ENCODE peak calls at places on chromosome 22, in eight cellular contexts. E, J, C, T, D, Y, F and A are unnamed samples.

GRCh38 chr22:44224166-44224565 is 43.4 kb downstream of the PARVG start:
- DNase-seq in E (no peak), J (no peak), C (no peak), T (no peak), D (no peak), Y (no peak), F (no peak), A (no peak)

GRCh38 chr22:46862418-46863324 is 100.2 kb downstream of the TBC1D22A start:
- DNase-seq in E (no peak), J (no peak), C (no peak), T (no peak), D (no peak), Y (no peak), F (no peak), A (no peak)

GRCh38 chr22:29994941-29995340 is 85.3 kb upstream of the HORMAD2 start:
- DNase-seq in E (no peak), J (no peak), C (no peak), T (peak; percentile 25), D (peak; percentile 33), Y (no peak), F (no peak), A (no peak)

GRCh38 chr22:47102081-47102480 is 339.6 kb downstream of the TBC1D22A start:
- DNase-seq in E (no peak), J (no peak), C (no peak), T (no peak), D (no peak), Y (no peak), F (no peak), A (no peak)

GRCh38 chr22:25402501-25403283 is 161.8 kb upstream of the GRK3 start:
- DNase-seq in E (no peak), J (peak; percentile 45), C (no peak), T (peak; percentile 44), D (peak; percentile 59), Y (peak; percentile 10), F (no peak), A (no peak)

GRCh38 chr22:16955678-16956210 is 52.3 kb downstream of the GAB4 start:
- DNase-seq in E (no peak), J (no peak), C (no peak), T (no peak), D (no peak), Y (no peak), F (no peak), A (peak; percentile 42)

GRCh38 chr22:37163618-37164534 is 14.2 kb upstream of the IL2RB start:
- DNase-seq in E (no peak), J (no peak), C (no peak), T (no peak), D (no peak), Y (no peak), F (peak; percentile 69), A (no peak)

GRCh38 chr22:42062506-42063190 is 8.0 kb downstream of the NAGA start:
- DNase-seq in E (no peak), J (no peak), C (no peak), T (no peak), D (no peak), Y (no peak), F (no peak), A (no peak)

GRCh38 chr22:33467718-33468117 is 409.5 kb upstream of the SYN3 start:
- DNase-seq in E (no peak), J (peak; percentile 29), C (no peak), T (peak; percentile 42), D (no peak), Y (no peak), F (no peak), A (no peak)

GRCh38 chr22:25451480-25452114 is 112.9 kb upstream of the GRK3 start:
- DNase-seq in E (no peak), J (peak; percentile 21), C (no peak), T (peak; percentile 5), D (peak; percentile 42), Y (no peak), F (no peak), A (no peak)

GRCh38 chr22:45446216-45446615 is 32.7 kb downstream of the RIBC2 start:
- DNase-seq in E (no peak), J (no peak), C (no peak), T (peak; percentile 74), D (peak; percentile 44), Y (no peak), F (no peak), A (no peak)

GRCh38 chr22:22392131-22392530 is 116.4 kb downstream of the ZNF280B start:
- DNase-seq in E (no peak), J (no peak), C (no peak), T (no peak), D (no peak), Y (no peak), F (no peak), A (no peak)

GRCh38 chr22:41745968-41746367 is 46.7 kb downstream of the MEI1 start:
- DNase-seq in E (no peak), J (no peak), C (no peak), T (no peak), D (no peak), Y (no peak), F (no peak), A (no peak)

GRCh38 chr22:38317995-38318715 is 922 bp upstream of the CSNK1E start:
- DNase-seq in E (no peak), J (peak; percentile 96), C (no peak), T (peak; percentile 89), D (peak; percentile 93), Y (no peak), F (no peak), A (no peak)

GRCh38 chr22:27842994-27843431 is 41.5 kb upstream of the MN1 start:
- DNase-seq in E (no peak), J (peak; percentile 55), C (no peak), T (peak; percentile 57), D (no peak), Y (no peak), F (no peak), A (no peak)

GRCh38 chr22:42769574-42770447 is 49.1 kb upstream of the A4GALT start:
- DNase-seq in E (no peak), J (no peak), C (no peak), T (peak; percentile 91), D (peak; percentile 95), Y (peak; percentile 33), F (no peak), A (no peak)

GRCh38 chr22:23212061-23213030 is 32.0 kb downstream of the BCR start:
- DNase-seq in E (no peak), J (no peak), C (no peak), T (no peak), D (no peak), Y (peak; percentile 86), F (no peak), A (no peak)

GRCh38 chr22:23521442-23522113 is 58.5 kb downstream of the IGLL1 start:
- DNase-seq in E (peak; percentile 84), J (peak; percentile 98), C (peak; percentile 23), T (peak; percentile 74), D (peak; percentile 75), Y (peak; percentile 93), F (peak; percentile 83), A (peak; percentile 80)

GRCh38 chr22:23121026-23121823 is 20.6 kb downstream of the RSPH14 start:
- DNase-seq in E (no peak), J (no peak), C (no peak), T (no peak), D (peak; percentile 32), Y (peak; percentile 50), F (no peak), A (no peak)

GRCh38 chr22:32080904-32081303 is 37.8 kb downstream of the SLC5A1 start:
- DNase-seq in E (no peak), J (peak; percentile 58), C (no peak), T (peak; percentile 68), D (peak; percentile 47), Y (peak; percentile 73), F (peak; percentile 38), A (peak; percentile 41)

GRCh38 chr22:29689872-29690213 is 30.0 kb upstream of the CABP7 start:
- DNase-seq in E (peak; percentile 56), J (peak; percentile 64), C (no peak), T (peak; percentile 58), D (peak; percentile 55), Y (peak; percentile 25), F (peak; percentile 53), A (peak; percentile 41)

GRCh38 chr22:17921871-17922821 is 102.2 kb downstream of the MICAL3 start:
- DNase-seq in E (no peak), J (no peak), C (no peak), T (no peak), D (no peak), Y (no peak), F (no peak), A (no peak)

GRCh38 chr22:50656122-50657070 is 16.2 kb upstream of the SHANK3 start:
- DNase-seq in E (no peak), J (peak; percentile 38), C (no peak), T (peak; percentile 35), D (peak; percentile 61), Y (no peak), F (no peak), A (no peak)

GRCh38 chr22:48483764-48484528 is 1343.7 kb downstream of the BRD1 start:
- DNase-seq in E (no peak), J (no peak), C (no peak), T (no peak), D (no peak), Y (no peak), F (no peak), A (no peak)

GRCh38 chr22:37026325-37026724 is 6.8 kb downstream of the MPST start:
- DNase-seq in E (no peak), J (no peak), C (no peak), T (no peak), D (no peak), Y (no peak), F (no peak), A (no peak)

GRCh38 chr22:37077802-37078448 is 26.4 kb downstream of the KCTD17 start:
- DNase-seq in E (peak; percentile 23), J (peak; percentile 69), C (peak; percentile 79), T (peak; percentile 55), D (peak; percentile 37), Y (peak; percentile 66), F (peak; percentile 89), A (peak; percentile 37)

GRCh38 chr22:37032535-37033460 is 13.3 kb downstream of the MPST start:
- DNase-seq in E (no peak), J (peak; percentile 21), C (no peak), T (peak; percentile 85), D (peak; percentile 37), Y (no peak), F (no peak), A (no peak)

GRCh38 chr22:39463931-39464390 is 7.1 kb downstream of the MGAT3 start:
- DNase-seq in E (peak; percentile 61), J (peak; percentile 57), C (no peak), T (peak; percentile 22), D (no peak), Y (no peak), F (no peak), A (no peak)

GRCh38 chr22:31329453-31330215 is 16.5 kb downstream of the PATZ1 start:
- DNase-seq in E (no peak), J (no peak), C (no peak), T (no peak), D (no peak), Y (no peak), F (no peak), A (no peak)

GRCh38 chr22:49561338-49561737 is 266.3 kb downstream of the BRD1 start:
- DNase-seq in E (no peak), J (no peak), C (no peak), T (no peak), D (no peak), Y (no peak), F (no peak), A (no peak)

GRCh38 chr22:19847345-19847632 is 7.4 kb downstream of the GNB1L start:
- DNase-seq in E (no peak), J (no peak), C (no peak), T (no peak), D (no peak), Y (no peak), F (no peak), A (no peak)

GRCh38 chr22:40258463-40259046 is 80.8 kb downstream of the TNRC6B start:
- DNase-seq in E (no peak), J (peak; percentile 36), C (no peak), T (peak; percentile 20), D (peak; percentile 40), Y (no peak), F (no peak), A (no peak)

GRCh38 chr22:47204002-47204979 is 441.8 kb downstream of the TBC1D22A start:
- DNase-seq in E (no peak), J (no peak), C (no peak), T (no peak), D (no peak), Y (no peak), F (no peak), A (no peak)

GRCh38 chr22:17087176-17088131 is 2.7 kb downstream of the IL17RA start:
- DNase-seq in E (no peak), J (peak; percentile 48), C (no peak), T (no peak), D (peak; percentile 91), Y (peak; percentile 84), F (peak; percentile 82), A (peak; percentile 94)